ENCODE peak calls at places on chromosomes 3 and 15, in six cellular contexts. J, Q, B, W, O and F are unnamed samples. For H3K4me1 and H3K36me3, the result is how much of the 10 kb centered on the place peaks cover.

GRCh38 chr3:76199382-76199781 is 414.0 kb upstream of the ZNF717 start:
- DNase-seq in B (no peak), W (no peak), Q (no peak), J (no peak), O (no peak), F (no peak)

GRCh38 chr3:42149537-42150426 is 58.6 kb downstream of the TRAK1 start:
- DNase-seq in W (peak), Q (peak), J (peak), B (no peak), O (peak), F (peak)

GRCh38 chr3:44870375-44871061 is 3.9 kb upstream of the TGM4 start:
- DNase-seq in W (no peak), B (no peak), J (peak), Q (peak), O (peak), F (no peak)

GRCh38 chr3:192883512-192883911 is 34.1 kb downstream of the MB21D2 start:
- DNase-seq in Q (no peak), W (no peak), B (no peak), J (no peak), O (no peak), F (no peak)

GRCh38 chr3:101466465-101467309 is 46.3 kb downstream of the SENP7 start:
- DNase-seq in O (peak), B (no peak), W (no peak), J (peak), Q (peak), F (peak)

GRCh38 chr3:171811059-171811912 is 1.0 kb upstream of the PLD1 start:
- DNase-seq in O (no peak), J (no peak), Q (no peak), W (no peak), B (no peak), F (no peak)

GRCh38 chr15:38863381-38863780 is 298.8 kb upstream of the RASGRP1 start:
- DNase-seq in W (no peak), B (no peak), J (no peak), O (no peak), Q (no peak), F (no peak)

GRCh38 chr15:91821458-91821857 is 32.0 kb upstream of the SLCO3A1 start:
- DNase-seq in W (no peak), B (no peak), J (no peak), O (no peak), Q (no peak), F (no peak)

GRCh38 chr15:59224474-59224873 is 17.8 kb downstream of the LDHAL6B start:
- DNase-seq in O (peak), Q (no peak), B (peak), J (no peak), W (no peak), F (no peak)

GRCh38 chr15:94367726-94368535 is 136.6 kb downstream of the MCTP2 start:
- DNase-seq in Q (no peak), J (no peak), W (no peak), B (no peak), O (no peak), F (no peak)

GRCh38 chr3:52777959-52778805 is 783 bp downstream of the ITIH1 start:
- DNase-seq in B (peak), Q (peak), J (peak), W (no peak), O (peak), F (no peak)

GRCh38 chr15:92599394-92599970 is 56.1 kb downstream of the FAM174B start:
- DNase-seq in W (no peak), B (no peak), Q (no peak), O (no peak), J (no peak), F (no peak)

GRCh38 chr3:42572278-42572677 is 9.5 kb downstream of the SEC22C start:
- DNase-seq in B (no peak), O (peak), W (peak), J (no peak), Q (no peak), F (peak)

GRCh38 chr3:69178838-69179739 is 56.7 kb upstream of the LMOD3 start:
- DNase-seq in O (no peak), W (no peak), B (no peak), Q (no peak), J (no peak), F (peak)

GRCh38 chr15:68484696-68485400 is 52.9 kb upstream of the ITGA11 start:
- DNase-seq in W (no peak), O (no peak), J (no peak), B (peak), Q (no peak), F (no peak)

GRCh38 chr3:112794622-112795172 is 52.0 kb downstream of the CD200R1L start:
- DNase-seq in B (no peak), W (no peak), J (no peak), O (no peak), Q (no peak), F (no peak)

GRCh38 chr3:8607285-8608040 is 37.1 kb downstream of the SSUH2 start:
- DNase-seq in Q (no peak), B (peak), W (peak), O (no peak), J (no peak), F (no peak)
- H3K4me3 ChIP-seq in Q (no peak), B (no peak), W (no peak), O (no peak), J (no peak), F (no peak)

GRCh38 chr15:42581272-42581730 is 5.9 kb downstream of the STARD9 start:
- DNase-seq in Q (peak), O (peak), J (peak), W (no peak), B (peak), F (peak)
- H3K4me1 ChIP-seq in Q (under half), O (under half), J (half or more), W (under half), B (under half), F (under half)

GRCh38 chr3:111582114-111582461 is 13.1 kb downstream of the ZBED2 start:
- DNase-seq in Q (no peak), O (no peak), W (peak), B (no peak), J (no peak), F (no peak)
- H3K36me3 ChIP-seq in Q (under half), O (under half), W (under half), B (under half), J (under half), F (under half)

GRCh38 chr3:197354195-197355059 is 56.0 kb upstream of the DLG1 start:
- DNase-seq in B (peak), W (no peak), Q (peak), O (peak), J (no peak), F (no peak)

GRCh38 chr3:197353867-197354180 is 55.4 kb upstream of the DLG1 start:
- DNase-seq in Q (no peak), W (no peak), O (no peak), B (no peak), J (no peak), F (no peak)

GRCh38 chr3:197355713-197356112 is 57.3 kb upstream of the DLG1 start:
- DNase-seq in Q (no peak), J (no peak), O (no peak), W (no peak), B (no peak), F (no peak)

GRCh38 chr3:197356741-197357140 is 58.3 kb upstream of the DLG1 start:
- DNase-seq in B (no peak), O (no peak), Q (no peak), J (no peak), W (no peak), F (no peak)

DNA sequence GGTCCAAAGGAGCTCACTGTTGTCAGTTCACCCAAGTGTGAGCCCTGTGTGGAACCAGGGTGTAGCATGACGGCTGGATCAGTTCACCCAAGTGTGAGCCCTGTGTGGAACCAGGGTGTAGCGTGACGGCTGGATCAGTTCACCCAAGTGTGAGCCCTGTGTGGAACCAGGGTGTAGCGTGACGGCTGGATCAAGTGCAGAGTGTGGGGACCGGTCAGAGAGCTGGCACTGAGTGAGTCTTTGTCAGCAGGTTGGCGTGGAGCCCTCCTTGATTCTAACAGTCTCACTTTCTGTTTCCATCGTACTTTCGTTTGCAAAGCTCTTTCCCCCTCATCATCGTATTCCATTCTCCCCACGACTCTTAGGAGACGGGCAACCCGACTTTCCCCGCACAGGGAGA is 57.9 kb upstream of the DLG1 start:
- DNase-seq in J (no peak), B (no peak), W (no peak), Q (no peak), O (peak), F (no peak)
- H3K4me3 ChIP-seq in J (peak), B (no peak), W (no peak), Q (peak), O (no peak), F (no peak)

GRCh38 chr3:27451845-27452244 is 32.3 kb downstream of the SLC4A7 start:
- DNase-seq in O (no peak), Q (no peak), W (no peak), J (no peak), B (no peak), F (no peak)
- H3K4me1 ChIP-seq in O (under half), Q (under half), W (under half), J (under half), B (under half), F (under half)

GRCh38 chr3:183949690-183950089 is 65.0 kb upstream of the PARL start:
- DNase-seq in W (no peak), O (no peak), B (no peak), J (no peak), Q (no peak), F (no peak)
- H3K36me3 ChIP-seq in W (under half), O (under half), B (under half), J (half or more), Q (half or more), F (under half)

GRCh38 chr15:81296673-81297072 is 27.3 kb downstream of the STARD5 start:
- DNase-seq in W (no peak), Q (peak), J (peak), O (peak), B (no peak), F (no peak)
- H3K4me3 ChIP-seq in W (no peak), Q (peak), J (peak), O (no peak), B (no peak), F (no peak)

GRCh38 chr15:67143646-67144045 is 78.2 kb downstream of the SMAD3 start:
- DNase-seq in Q (no peak), B (peak), O (no peak), W (no peak), J (no peak), F (no peak)

GRCh38 chr15:67145307-67145610 is 79.9 kb downstream of the SMAD3 start:
- DNase-seq in O (no peak), B (no peak), W (no peak), J (no peak), Q (no peak), F (no peak)

GRCh38 chr15:67146214-67146613 is 80.8 kb downstream of the SMAD3 start:
- DNase-seq in B (peak), Q (no peak), W (no peak), O (peak), J (no peak), F (no peak)

GRCh38 chr15:67145710-67146109 is 80.3 kb downstream of the SMAD3 start:
- DNase-seq in Q (no peak), O (no peak), B (peak), J (no peak), W (no peak), F (no peak)

GRCh38 chr15:67144609-67145306 is 79.4 kb downstream of the SMAD3 start:
- DNase-seq in B (peak), J (no peak), Q (no peak), W (no peak), O (no peak), F (no peak)
- H3K4me1 ChIP-seq in B (half or more), J (half or more), Q (half or more), W (half or more), O (half or more), F (under half)

GRCh38 chr3:9834520-9835380 is 9.1 kb downstream of the RPUSD3 start:
- DNase-seq in J (no peak), B (no peak), O (no peak), Q (no peak), W (no peak), F (no peak)
- H3K36me3 ChIP-seq in J (half or more), B (under half), O (under half), Q (half or more), W (under half), F (half or more)

GRCh38 chr3:39189150-39189510 is 3.3 kb downstream of the XIRP1 start:
- DNase-seq in O (no peak), Q (no peak), W (no peak), B (no peak), J (no peak), F (no peak)

GRCh38 chr3:39185959-39186691 is 6.3 kb downstream of the XIRP1 start:
- DNase-seq in W (no peak), J (no peak), B (no peak), Q (no peak), O (no peak), F (no peak)

GRCh38 chr3:39188271-39189149 is 3.9 kb downstream of the XIRP1 start:
- DNase-seq in W (no peak), B (no peak), Q (no peak), J (no peak), O (no peak), F (no peak)

GRCh38 chr3:39186692-39187151 is 5.7 kb downstream of the XIRP1 start:
- DNase-seq in Q (no peak), B (no peak), O (no peak), J (peak), W (no peak), F (no peak)

DNA sequence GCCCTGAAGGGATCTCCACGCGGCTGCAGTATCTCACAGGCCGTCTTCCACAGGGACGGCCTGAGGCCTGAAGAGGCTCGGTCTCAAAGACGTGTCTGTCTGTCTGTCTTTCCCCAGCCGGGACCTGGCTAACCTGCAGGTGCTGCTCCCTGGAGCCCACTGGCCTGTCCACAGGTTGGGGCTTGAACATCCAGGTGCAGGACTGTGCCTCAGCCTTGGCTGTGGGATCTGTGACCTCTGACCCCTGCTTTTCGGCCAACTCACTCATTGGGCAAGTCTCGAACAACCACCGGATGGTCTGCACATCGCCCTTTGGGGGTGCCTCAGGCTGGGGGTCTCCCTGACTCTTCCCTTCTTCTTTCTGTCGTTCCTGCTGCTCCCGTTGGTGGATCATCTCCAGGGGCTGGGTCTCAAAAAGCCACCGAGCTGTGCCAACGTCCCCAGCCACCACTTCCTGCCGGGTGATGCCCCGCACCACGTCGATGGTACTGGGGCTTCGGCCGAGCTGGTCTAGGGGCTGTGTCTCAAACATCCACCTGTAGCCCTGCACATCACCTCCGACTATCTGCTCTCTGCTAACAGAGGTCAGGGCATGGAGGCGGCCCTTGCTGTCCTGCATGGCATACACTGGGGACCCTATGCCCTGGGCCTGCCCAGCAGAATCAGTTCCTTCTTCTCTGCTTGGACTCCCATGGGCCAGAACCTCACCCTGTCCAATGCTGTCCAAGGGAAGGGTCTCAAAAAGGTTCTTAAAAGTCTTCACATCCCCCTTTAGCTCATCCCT is 4.8 kb downstream of the XIRP1 start:
- DNase-seq in B (no peak), Q (no peak), J (peak), W (no peak), O (no peak), F (no peak)
- H3K4me3 ChIP-seq in B (no peak), Q (no peak), J (no peak), W (no peak), O (no peak), F (no peak)